ENCODE peak calls at places on chromosomes 7 and 10, in seven cellular contexts. I is H9, B is IMR-90, K is trophoblast cell, J is H1, C is neuronal stem cell, M is mesenchymal stem cell. V is an unnamed sample.
A peak's percentile ranks its signal among the peaks of the same experiment; 100 is the strongest.

GRCh38 chr10:122490268-122490667 is 28.9 kb downstream of the HTRA1 start:
- DNase-seq in I (no peak), B (peak; percentile 61), K (no peak), J (no peak), C (no peak), M (no peak), V (no peak)

GRCh38 chr7:70710011-70710480 is 421.9 kb upstream of the GALNT17 start:
- DNase-seq in I (no peak), B (peak; percentile 76), K (peak; percentile 27), J (no peak), C (no peak), M (peak; percentile 43), V (peak; percentile 82)

GRCh38 chr10:5812283-5813090 is 747 bp downstream of the GDI2 start:
- DNase-seq in I (no peak), B (no peak), K (peak; percentile 22), J (no peak), C (peak; percentile 54), M (peak; percentile 31), V (peak; percentile 60)

GRCh38 chr7:116328161-116328560 is 117.8 kb downstream of the TES start:
- DNase-seq in I (no peak), B (no peak), K (no peak), J (no peak), C (no peak), M (peak; percentile 66), V (no peak)

GRCh38 chr10:79158402-79159097 is 89.8 kb downstream of the ZMIZ1 start:
- DNase-seq in I (no peak), B (no peak), K (no peak), J (no peak), C (no peak), M (no peak), V (peak; percentile 65)

GRCh38 chr10:63129888-63130287 is 3.2 kb upstream of the NRBF2 start:
- DNase-seq in I (peak; percentile 48), B (no peak), K (no peak), J (no peak), C (no peak), M (no peak), V (peak; percentile 82)

GRCh38 chr7:9488555-9488954 is 1055.1 kb downstream of the NXPH1 start:
- DNase-seq in I (no peak), B (peak; percentile 19), K (no peak), J (no peak), C (no peak), M (peak; percentile 90), V (peak; percentile 27)

GRCh38 chr10:124157286-124157685 is 63.9 kb upstream of the CHST15 start:
- DNase-seq in I (no peak), B (no peak), K (no peak), J (no peak), C (no peak), M (peak; percentile 39), V (no peak)

GRCh38 chr7:39265912-39266591 is 288.3 kb downstream of the POU6F2 start:
- DNase-seq in I (no peak), B (no peak), K (no peak), J (no peak), C (no peak), M (no peak), V (no peak)

GRCh38 chr10:34462993-34463392 is 352.1 kb downstream of the PARD3 start:
- DNase-seq in I (no peak), B (no peak), K (no peak), J (no peak), C (no peak), M (no peak), V (no peak)

GRCh38 chr7:1024331-1024761 is 20.0 kb upstream of the GPR146 start:
- DNase-seq in I (no peak), B (no peak), K (no peak), J (no peak), C (no peak), M (no peak), V (no peak)

GRCh38 chr7:90262438-90262837 is 17.5 kb downstream of the CFAP69 start:
- DNase-seq in I (no peak), B (peak; percentile 35), K (no peak), J (no peak), C (no peak), M (peak; percentile 20), V (no peak)

GRCh38 chr10:76119515-76119914 is 688.1 kb downstream of the LRMDA start:
- DNase-seq in I (no peak), B (peak; percentile 34), K (no peak), J (no peak), C (no peak), M (no peak), V (no peak)

GRCh38 chr7:46763348-46763747 is 818.6 kb downstream of the TNS3 start:
- DNase-seq in I (no peak), B (no peak), K (no peak), J (no peak), C (no peak), M (no peak), V (no peak)

GRCh38 chr7:1073211-1073977 is 14.5 kb upstream of the GPER1 start:
- DNase-seq in I (no peak), B (no peak), K (no peak), J (no peak), C (no peak), M (no peak), V (peak; percentile 91)

DNA sequence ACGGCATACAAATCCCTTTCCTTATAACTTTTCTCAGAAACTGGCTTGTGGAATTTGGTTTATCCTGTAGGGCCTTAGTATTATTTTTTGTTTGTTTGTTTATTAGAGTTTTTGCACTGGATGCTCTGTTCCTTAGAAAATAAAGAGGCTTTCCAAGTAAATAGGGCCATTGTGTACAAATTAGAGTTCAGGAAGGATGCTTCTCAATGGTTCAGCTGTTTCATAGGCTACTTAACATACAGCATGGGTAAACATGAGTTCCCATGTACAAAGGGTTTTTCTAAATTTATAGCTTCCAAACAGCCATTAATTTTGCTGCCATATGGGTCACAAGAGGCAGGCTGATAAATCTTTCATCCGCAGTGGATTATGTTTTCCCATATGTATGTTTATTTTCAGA is 121.7 kb upstream of the WDR11 start:
- DNase-seq in I (no peak), B (no peak), K (no peak), J (no peak), C (no peak), M (no peak), V (no peak)
- H2BK5ac ChIP-seq in I (no peak overlapping the region), B (no peak overlapping the region), K (no peak overlapping the region), J (no peak overlapping the region), C (no peak overlapping the region), M (no peak overlapping the region), V (no peak overlapping the region)

DNA sequence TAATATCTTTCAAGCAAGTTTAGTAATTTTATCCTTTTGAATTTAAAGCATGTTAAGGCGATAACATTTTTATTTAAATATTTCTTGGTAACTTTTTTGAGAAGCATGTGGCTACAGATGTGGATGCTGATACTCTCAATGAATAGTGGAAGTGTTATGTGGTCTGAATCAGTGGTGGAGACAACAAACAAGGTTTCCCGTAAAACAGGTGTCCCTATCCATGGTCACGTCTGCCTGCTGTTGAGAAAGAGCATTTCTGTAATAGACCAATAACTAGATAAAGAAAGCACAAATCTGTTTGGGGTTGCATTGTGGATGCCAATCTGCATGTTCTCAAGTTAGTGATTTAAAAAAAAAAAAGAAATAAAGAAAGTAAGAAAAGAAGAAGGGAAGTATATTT is 13.9 kb upstream of the MAPK8 start:
- DNase-seq in I (no peak), B (no peak), K (peak; percentile 56), J (no peak), C (no peak), M (no peak), V (no peak)
- H2BK5ac ChIP-seq in I (no peak overlapping the region), B (no peak overlapping the region), K (no peak overlapping the region), J (no peak overlapping the region), C (no peak overlapping the region), M (no peak overlapping the region), V (no peak overlapping the region)

GRCh38 chr7:26685636-26686035 is 178.8 kb downstream of the SKAP2 start:
- DNase-seq in I (no peak), B (peak; percentile 45), K (no peak), J (no peak), C (no peak), M (peak; percentile 15), V (no peak)
- H2BK5ac ChIP-seq in I (no peak overlapping the region), B (no peak overlapping the region), K (no peak overlapping the region), J (no peak overlapping the region), C (no peak overlapping the region), M (no peak overlapping the region), V (no peak overlapping the region)

GRCh38 chr7:157587051-157587450 is 250.2 kb downstream of the DNAJB6 start:
- DNase-seq in I (no peak), B (no peak), K (no peak), J (no peak), C (no peak), M (no peak), V (no peak)
- H2BK5ac ChIP-seq in I (no peak overlapping the region), B (no peak overlapping the region), K (no peak overlapping the region), J (no peak overlapping the region), C (no peak overlapping the region), M (no peak overlapping the region), V (no peak overlapping the region)

GRCh38 chr7:25181537-25181936 is 46.7 kb downstream of the NPVF start:
- DNase-seq in I (no peak), B (no peak), K (no peak), J (no peak), C (no peak), M (no peak), V (no peak)
- H2BK5ac ChIP-seq in I (no peak overlapping the region), B (no peak overlapping the region), K (no peak overlapping the region), J (no peak overlapping the region), C (no peak overlapping the region), M (no peak overlapping the region), V (no peak overlapping the region)